ENCODE peak calls at places on chromosomes 13 and 19, in four cellular contexts. One of them, this sample, is unnamed.

GRCh38 chr19:55348317-55349034 is 6.0 kb downstream of the COX6B2 start:
- DNase-seq in neuronal stem cell: no peak
- DNase-seq in mesenchymal stem cell: no peak
- DNase-seq in IMR-90: no peak
- DNase-seq in this sample: peak

GRCh38 chr13:109408596-109409382 is 377.6 kb downstream of the IRS2 start:
- DNase-seq in mesenchymal stem cell: no peak
- DNase-seq in neuronal stem cell: no peak
- DNase-seq in IMR-90: no peak
- DNase-seq in this sample: no peak

GRCh38 chr13:44876782-44877324 is 112.4 kb downstream of the NUFIP1 start:
- DNase-seq in neuronal stem cell: no peak
- DNase-seq in IMR-90: no peak
- DNase-seq in mesenchymal stem cell: no peak
- DNase-seq in this sample: peak

GRCh38 chr13:45718992-45719391 is 16.9 kb downstream of the CBY2 start:
- DNase-seq in neuronal stem cell: no peak
- DNase-seq in mesenchymal stem cell: peak
- DNase-seq in IMR-90: no peak
- DNase-seq in this sample: no peak

GRCh38 chr19:38900816-38901215 is 1.0 kb downstream of the NFKBIB start:
- DNase-seq in neuronal stem cell: no peak
- DNase-seq in mesenchymal stem cell: peak
- DNase-seq in IMR-90: no peak
- DNase-seq in this sample: no peak

GRCh38 chr13:34416833-34417425 is 525.1 kb upstream of the NBEA start:
- DNase-seq in IMR-90: peak
- DNase-seq in mesenchymal stem cell: no peak
- DNase-seq in neuronal stem cell: no peak
- DNase-seq in this sample: no peak

GRCh38 chr13:76803831-76804230 is 82.4 kb downstream of the KCTD12 start:
- DNase-seq in IMR-90: no peak
- DNase-seq in mesenchymal stem cell: no peak
- DNase-seq in neuronal stem cell: no peak
- DNase-seq in this sample: no peak

GRCh38 chr13:21637296-21637695 is 33.3 kb upstream of the MICU2 start:
- DNase-seq in IMR-90: peak
- DNase-seq in neuronal stem cell: no peak
- DNase-seq in mesenchymal stem cell: no peak
- DNase-seq in this sample: no peak

GRCh38 chr13:75792526-75793187 is 156.5 kb downstream of the LMO7 start:
- DNase-seq in neuronal stem cell: no peak
- DNase-seq in IMR-90: peak
- DNase-seq in mesenchymal stem cell: peak
- DNase-seq in this sample: no peak

GRCh38 chr19:14398563-14398962 is 17.3 kb downstream of the ADGRE5 start:
- DNase-seq in neuronal stem cell: no peak
- DNase-seq in mesenchymal stem cell: no peak
- DNase-seq in IMR-90: no peak
- DNase-seq in this sample: no peak

GRCh38 chr19:11264452-11265176 is 2.3 kb upstream of the DOCK6 start:
- DNase-seq in neuronal stem cell: no peak
- DNase-seq in mesenchymal stem cell: no peak
- DNase-seq in IMR-90: no peak
- DNase-seq in this sample: peak

GRCh38 chr13:29713841-29714240 is 118.4 kb upstream of the SLC7A1 start:
- DNase-seq in IMR-90: peak
- DNase-seq in mesenchymal stem cell: no peak
- DNase-seq in neuronal stem cell: no peak
- DNase-seq in this sample: no peak

GRCh38 chr13:96772426-96772825 is 221.8 kb downstream of the OXGR1 start:
- DNase-seq in neuronal stem cell: no peak
- DNase-seq in IMR-90: no peak
- DNase-seq in mesenchymal stem cell: no peak
- DNase-seq in this sample: no peak

GRCh38 chr19:11408591-11408990 is 10.5 kb downstream of the RGL3 start:
- DNase-seq in IMR-90: no peak
- DNase-seq in neuronal stem cell: no peak
- DNase-seq in mesenchymal stem cell: no peak
- DNase-seq in this sample: no peak

GRCh38 chr19:5880604-5881078 is 10.3 kb upstream of the FUT5 start:
- DNase-seq in IMR-90: peak
- DNase-seq in mesenchymal stem cell: peak
- DNase-seq in neuronal stem cell: no peak
- DNase-seq in this sample: no peak

GRCh38 chr19:54806516-54806838 is 3.1 kb downstream of the KIR2DL4 start:
- DNase-seq in IMR-90: no peak
- DNase-seq in neuronal stem cell: no peak
- DNase-seq in mesenchymal stem cell: no peak
- DNase-seq in this sample: no peak

GRCh38 chr19:43439183-43440063 is 24.7 kb downstream of the TEX101 start:
- DNase-seq in neuronal stem cell: no peak
- DNase-seq in IMR-90: no peak
- DNase-seq in mesenchymal stem cell: no peak
- DNase-seq in this sample: no peak

GRCh38 chr13:98482476-98483444 is 94.1 kb downstream of the STK24 start:
- DNase-seq in mesenchymal stem cell: peak
- DNase-seq in IMR-90: peak
- DNase-seq in neuronal stem cell: no peak
- DNase-seq in this sample: no peak

GRCh38 chr13:65966991-65967451 is 1263.1 kb downstream of the PCDH9 start:
- DNase-seq in neuronal stem cell: no peak
- DNase-seq in mesenchymal stem cell: peak
- DNase-seq in IMR-90: peak
- DNase-seq in this sample: peak

GRCh38 chr13:101204270-101205011 is 211.9 kb downstream of the NALCN start:
- DNase-seq in mesenchymal stem cell: no peak
- DNase-seq in IMR-90: peak
- DNase-seq in neuronal stem cell: no peak
- DNase-seq in this sample: no peak

GRCh38 chr13:111095911-111096501 is 19.1 kb upstream of the ARHGEF7 start:
- DNase-seq in neuronal stem cell: no peak
- DNase-seq in IMR-90: no peak
- DNase-seq in mesenchymal stem cell: no peak
- DNase-seq in this sample: no peak

GRCh38 chr13:32829269-32829668 is 187.0 kb upstream of the KL start:
- DNase-seq in neuronal stem cell: no peak
- DNase-seq in mesenchymal stem cell: no peak
- DNase-seq in IMR-90: no peak
- DNase-seq in this sample: no peak

GRCh38 chr19:39356073-39356472 is 13.9 kb downstream of the SAMD4B start:
- DNase-seq in mesenchymal stem cell: no peak
- DNase-seq in IMR-90: no peak
- DNase-seq in neuronal stem cell: no peak
- DNase-seq in this sample: no peak

GRCh38 chr13:78700121-78700910 is 41.4 kb upstream of the OBI1 start:
- DNase-seq in neuronal stem cell: no peak
- DNase-seq in IMR-90: peak
- DNase-seq in mesenchymal stem cell: no peak
- DNase-seq in this sample: no peak

GRCh38 chr13:105207586-105208293 is 1327.7 kb downstream of the EFNB2 start:
- DNase-seq in IMR-90: peak
- DNase-seq in neuronal stem cell: no peak
- DNase-seq in mesenchymal stem cell: peak
- DNase-seq in this sample: no peak

GRCh38 chr19:31263317-31263716 is 85.9 kb downstream of the TSHZ3 start:
- DNase-seq in IMR-90: no peak
- DNase-seq in mesenchymal stem cell: no peak
- DNase-seq in neuronal stem cell: no peak
- DNase-seq in this sample: peak

GRCh38 chr19:44718441-44719261 is 19.7 kb downstream of the CEACAM16 start:
- DNase-seq in neuronal stem cell: peak
- DNase-seq in mesenchymal stem cell: peak
- DNase-seq in IMR-90: peak
- DNase-seq in this sample: peak

DNA sequence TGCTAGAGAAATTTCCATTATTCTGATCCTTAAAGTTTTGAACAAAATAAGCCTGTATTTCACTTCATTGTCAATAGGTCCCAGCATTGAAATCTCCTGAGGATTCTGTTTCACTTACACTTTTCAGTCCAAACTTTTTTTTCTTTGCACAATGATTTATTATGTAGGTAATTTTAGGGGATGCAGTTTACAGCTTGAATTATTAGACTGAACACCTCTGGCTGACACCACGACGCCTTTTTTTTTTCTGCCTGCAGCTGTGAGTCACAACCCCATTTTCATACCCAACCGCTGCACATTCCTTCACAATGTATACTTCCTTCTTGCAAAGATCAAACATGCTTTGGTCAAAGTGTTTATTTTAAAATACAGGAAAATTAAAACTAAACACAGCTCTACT is 11.3 kb downstream of the ZIC2 start:
- DNase-seq in mesenchymal stem cell: no peak
- DNase-seq in IMR-90: no peak
- DNase-seq in neuronal stem cell: peak
- DNase-seq in this sample: no peak
- H4K91ac ChIP-seq in mesenchymal stem cell: no peak
- H4K91ac ChIP-seq in IMR-90: no peak
- H4K91ac ChIP-seq in neuronal stem cell: no peak
- H4K91ac ChIP-seq in this sample: no peak

GRCh38 chr19:46788968-46789338 is 559 bp upstream of the SLC1A5 start:
- DNase-seq in mesenchymal stem cell: no peak
- DNase-seq in neuronal stem cell: no peak
- DNase-seq in IMR-90: no peak
- DNase-seq in this sample: no peak

GRCh38 chr19:46789371-46789770 is 977 bp upstream of the SLC1A5 start:
- DNase-seq in IMR-90: no peak
- DNase-seq in neuronal stem cell: no peak
- DNase-seq in mesenchymal stem cell: no peak
- DNase-seq in this sample: no peak

GRCh38 chr19:46787331-46788100 is 878 bp downstream of the SLC1A5 start:
- DNase-seq in mesenchymal stem cell: peak
- DNase-seq in IMR-90: peak
- DNase-seq in neuronal stem cell: peak
- DNase-seq in this sample: peak

GRCh38 chr19:46787040-46787330 is 1.4 kb downstream of the SLC1A5 start:
- DNase-seq in IMR-90: no peak
- DNase-seq in mesenchymal stem cell: no peak
- DNase-seq in neuronal stem cell: no peak
- DNase-seq in this sample: no peak

DNA sequence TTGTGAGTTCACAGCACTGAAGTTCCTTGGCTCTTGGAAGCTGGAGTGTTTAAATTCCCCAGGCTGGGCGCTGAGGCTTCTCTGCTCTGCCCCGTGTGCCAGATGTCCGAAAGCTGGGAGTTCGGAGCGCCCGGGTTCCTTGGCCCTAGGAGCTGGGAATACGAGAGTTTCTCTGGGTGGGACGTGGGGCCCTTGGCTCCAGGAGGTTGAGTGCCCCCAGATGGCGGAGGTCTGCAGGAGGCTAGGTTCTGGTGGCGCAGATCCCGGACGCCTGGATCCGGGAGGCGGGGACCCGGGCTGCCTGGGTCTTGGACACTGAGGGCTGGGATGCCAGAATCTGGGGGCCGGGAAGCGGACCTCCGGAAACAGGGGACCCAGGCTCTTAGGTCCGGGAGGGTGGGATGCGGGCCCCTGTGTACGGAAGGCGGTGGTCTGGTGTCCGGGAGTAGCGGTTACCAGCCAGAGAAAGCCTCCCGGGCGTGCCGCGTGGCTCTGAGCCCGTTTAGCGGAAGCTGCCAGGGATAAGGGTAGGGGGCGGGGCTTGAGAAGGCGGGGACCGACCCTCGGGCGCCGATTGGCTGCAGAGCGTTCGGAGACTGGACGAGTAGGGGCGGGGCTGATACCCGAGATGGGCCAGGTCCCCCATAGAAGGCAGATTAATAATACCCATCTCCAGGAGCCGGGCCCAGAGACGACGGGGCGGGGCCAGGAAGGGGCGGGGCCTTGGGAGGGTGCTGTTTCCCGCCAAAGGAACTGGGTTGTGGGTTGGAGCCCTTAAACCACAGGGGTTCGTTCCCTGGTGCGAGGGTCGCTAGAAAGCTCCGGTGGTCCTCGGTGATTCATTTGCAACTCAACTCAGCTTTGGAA is at the start of gene SLC1A5:
- DNase-seq in mesenchymal stem cell: peak
- DNase-seq in neuronal stem cell: peak
- DNase-seq in IMR-90: peak
- DNase-seq in this sample: peak
- H4K91ac ChIP-seq in mesenchymal stem cell: peak
- H4K91ac ChIP-seq in neuronal stem cell: no peak
- H4K91ac ChIP-seq in IMR-90: peak
- H4K91ac ChIP-seq in this sample: no peak

DNA sequence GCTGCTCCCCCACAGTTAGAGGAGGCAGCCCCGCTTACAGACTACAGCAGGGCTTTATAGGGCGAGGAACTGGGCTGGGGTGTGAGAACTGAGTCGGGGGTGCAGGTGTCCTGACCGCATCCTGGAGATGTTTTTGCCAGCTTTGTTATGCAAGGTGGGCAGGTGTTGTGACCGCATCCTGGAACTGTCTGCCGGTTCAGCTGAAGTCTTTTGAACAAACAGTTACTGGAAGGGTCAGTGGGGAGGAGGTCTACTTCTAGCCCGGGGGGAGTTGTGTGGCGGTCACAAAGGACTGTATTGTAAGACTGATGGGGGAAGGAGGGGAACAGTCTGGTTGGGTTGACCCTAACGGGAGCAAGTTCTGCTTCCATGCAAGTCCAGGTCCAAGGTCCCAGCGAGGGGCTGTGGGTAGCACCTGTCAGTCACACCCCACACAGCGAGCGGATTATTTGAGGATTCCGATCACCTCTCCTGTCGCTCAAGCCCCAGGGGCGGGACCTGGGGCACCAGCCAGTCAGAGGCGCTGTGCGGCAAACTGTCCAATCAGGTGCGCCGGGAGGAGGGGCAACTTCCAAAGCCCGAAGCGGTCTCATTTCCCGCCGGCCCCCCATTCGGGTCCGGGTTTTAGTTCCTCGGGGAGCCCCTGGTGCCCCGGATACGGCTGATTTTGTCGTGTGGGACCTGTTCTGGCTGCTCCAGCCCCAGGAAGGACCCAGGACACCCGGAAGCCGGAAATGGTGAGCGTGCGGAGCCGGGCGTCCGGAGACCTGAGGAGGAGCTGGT is at the start of gene ZNF101:
- DNase-seq in IMR-90: peak
- DNase-seq in mesenchymal stem cell: peak
- DNase-seq in neuronal stem cell: peak
- DNase-seq in this sample: peak
- H4K91ac ChIP-seq in IMR-90: peak
- H4K91ac ChIP-seq in mesenchymal stem cell: no peak
- H4K91ac ChIP-seq in neuronal stem cell: no peak
- H4K91ac ChIP-seq in this sample: no peak

GRCh38 chr19:40575326-40575725 is 1.3 kb upstream of the SHKBP1 start:
- DNase-seq in neuronal stem cell: no peak
- DNase-seq in mesenchymal stem cell: no peak
- DNase-seq in IMR-90: no peak
- DNase-seq in this sample: no peak

GRCh38 chr19:40576181-40576584 is 490 bp upstream of the SHKBP1 start:
- DNase-seq in neuronal stem cell: no peak
- DNase-seq in IMR-90: no peak
- DNase-seq in mesenchymal stem cell: no peak
- DNase-seq in this sample: peak

GRCh38 chr19:40580619-40581018 is 3.9 kb downstream of the SHKBP1 start:
- DNase-seq in mesenchymal stem cell: no peak
- DNase-seq in neuronal stem cell: no peak
- DNase-seq in IMR-90: no peak
- DNase-seq in this sample: no peak

GRCh38 chr19:40578442-40578908 is 1.8 kb downstream of the SHKBP1 start:
- DNase-seq in mesenchymal stem cell: peak
- DNase-seq in neuronal stem cell: no peak
- DNase-seq in IMR-90: peak
- DNase-seq in this sample: peak

GRCh38 chr19:40576585-40577451 is at the start of gene SHKBP1:
- DNase-seq in mesenchymal stem cell: peak
- DNase-seq in IMR-90: peak
- DNase-seq in neuronal stem cell: peak
- DNase-seq in this sample: peak
- H4K91ac ChIP-seq in mesenchymal stem cell: peak
- H4K91ac ChIP-seq in IMR-90: peak
- H4K91ac ChIP-seq in neuronal stem cell: no peak
- H4K91ac ChIP-seq in this sample: no peak

This sample was measured in H9.